ENCODE peak calls at places on chromosomes 2 and 18, in four cellular contexts. P is IMR-90, J is H1, T is mesendoderm. D is an unnamed sample.

GRCh38 chr2:1136071-1136470 is 185.4 kb downstream of the SNTG2 start:
- DNase-seq in P (peak; percentile 4), J (no peak), T (peak; percentile 66), D (no peak)

GRCh38 chr2:119240311-119241204 is 16.9 kb downstream of the STEAP3 start:
- DNase-seq in P (peak; percentile 83), J (no peak), T (peak; percentile 59), D (peak; percentile 64)

GRCh38 chr18:40993363-40993762 is 961.7 kb upstream of the PIK3C3 start:
- DNase-seq in P (no peak), J (no peak), T (no peak), D (no peak)

GRCh38 chr18:3619746-3620145 is 169.8 kb downstream of the TGIF1 start:
- DNase-seq in P (no peak), J (no peak), T (no peak), D (peak; percentile 3)

GRCh38 chr2:181289698-181290097 is 167.5 kb upstream of the ITGA4 start:
- DNase-seq in P (no peak), J (no peak), T (no peak), D (no peak)

GRCh38 chr18:35582899-35583558 is 1.5 kb downstream of the GALNT1 start:
- DNase-seq in P (peak; percentile 45), J (no peak), T (no peak), D (no peak)

GRCh38 chr2:8453904-8454302 is 228.0 kb upstream of the ID2 start:
- DNase-seq in P (peak; percentile 8), J (no peak), T (peak; percentile 20), D (no peak)

GRCh38 chr18:72160504-72161445 is 383.4 kb downstream of the CBLN2 start:
- DNase-seq in P (no peak), J (no peak), T (no peak), D (no peak)

GRCh38 chr2:45373534-45373933 is 237.5 kb downstream of the SRBD1 start:
- DNase-seq in P (no peak), J (no peak), T (no peak), D (no peak)

GRCh38 chr2:86336350-86337234 is 834 bp downstream of the REEP1 start:
- DNase-seq in P (no peak), J (peak; percentile 61), T (peak; percentile 22), D (peak; percentile 36)

GRCh38 chr2:29568135-29568534 is 353.3 kb downstream of the ALK start:
- DNase-seq in P (no peak), J (no peak), T (no peak), D (no peak)

GRCh38 chr2:237190958-237191692 is 105.4 kb downstream of the COPS8 start:
- DNase-seq in P (no peak), J (no peak), T (no peak), D (no peak)

GRCh38 chr2:237193436-237193835 is 107.7 kb downstream of the COPS8 start:
- DNase-seq in P (no peak), J (no peak), T (no peak), D (no peak)

GRCh38 chr2:237194081-237194480 is 108.4 kb downstream of the COPS8 start:
- DNase-seq in P (no peak), J (no peak), T (no peak), D (no peak)

GRCh38 chr2:237191693-237192076 is 106.0 kb downstream of the COPS8 start:
- DNase-seq in P (no peak), J (no peak), T (no peak), D (no peak)

DNA sequence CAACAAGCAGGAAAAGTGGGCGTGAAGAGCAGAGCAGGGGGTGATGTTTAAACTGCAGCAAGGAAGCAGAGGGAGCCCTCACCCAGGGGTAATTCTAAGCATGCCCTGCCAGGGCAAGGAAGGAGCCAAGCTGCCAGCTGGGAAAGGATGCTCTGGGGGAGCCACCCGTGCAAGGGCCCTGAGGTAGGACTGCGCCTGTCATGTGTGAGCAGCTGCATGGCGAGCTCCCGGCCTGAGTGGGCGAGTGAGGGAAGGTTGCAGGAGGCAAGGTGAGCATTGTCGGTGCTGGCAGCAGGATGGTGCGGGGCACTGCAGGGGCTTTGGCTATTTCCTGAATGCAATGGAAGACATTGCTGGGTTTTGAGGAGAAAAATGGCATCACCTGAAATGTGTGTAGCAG is 107.2 kb downstream of the COPS8 start:
- DNase-seq in P (no peak), J (no peak), T (no peak), D (no peak)
- H4K5ac ChIP-seq in P (no peak overlapping the region), J (no peak overlapping the region), T (no peak overlapping the region), D (no peak overlapping the region)

GRCh38 chr2:62309465-62310091 is 113.7 kb downstream of the B3GNT2 start:
- DNase-seq in P (no peak), J (no peak), T (no peak), D (peak; percentile 53)
- H4K5ac ChIP-seq in P (no peak overlapping the region), J (peak overlapping the region; percentile 53), T (no peak overlapping the region), D (peak overlapping the region; percentile 6)

DNA sequence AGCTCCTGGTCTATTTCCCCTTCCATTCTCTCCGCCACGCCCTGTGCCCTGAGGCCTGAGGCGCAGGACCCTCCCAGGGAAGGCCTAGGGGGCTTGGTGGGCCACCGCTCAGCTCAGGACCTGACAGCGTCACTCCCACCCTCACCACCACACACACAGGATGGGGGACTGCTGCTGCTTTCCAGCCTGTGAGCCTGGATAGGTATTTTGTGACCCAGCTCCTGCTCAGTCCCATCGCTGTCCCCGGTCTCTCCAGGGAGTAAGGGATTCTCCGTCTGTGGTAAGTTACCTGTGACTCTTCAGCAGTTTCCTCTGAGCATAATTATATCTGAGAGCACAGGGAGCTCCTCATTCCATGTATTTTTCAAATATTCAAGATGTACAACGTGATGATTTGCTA is 16.3 kb downstream of the FAM228A start:
- DNase-seq in P (no peak), J (peak; percentile 29), T (no peak), D (no peak)
- H4K5ac ChIP-seq in P (no peak overlapping the region), J (no peak overlapping the region), T (no peak overlapping the region), D (no peak overlapping the region)

DNA sequence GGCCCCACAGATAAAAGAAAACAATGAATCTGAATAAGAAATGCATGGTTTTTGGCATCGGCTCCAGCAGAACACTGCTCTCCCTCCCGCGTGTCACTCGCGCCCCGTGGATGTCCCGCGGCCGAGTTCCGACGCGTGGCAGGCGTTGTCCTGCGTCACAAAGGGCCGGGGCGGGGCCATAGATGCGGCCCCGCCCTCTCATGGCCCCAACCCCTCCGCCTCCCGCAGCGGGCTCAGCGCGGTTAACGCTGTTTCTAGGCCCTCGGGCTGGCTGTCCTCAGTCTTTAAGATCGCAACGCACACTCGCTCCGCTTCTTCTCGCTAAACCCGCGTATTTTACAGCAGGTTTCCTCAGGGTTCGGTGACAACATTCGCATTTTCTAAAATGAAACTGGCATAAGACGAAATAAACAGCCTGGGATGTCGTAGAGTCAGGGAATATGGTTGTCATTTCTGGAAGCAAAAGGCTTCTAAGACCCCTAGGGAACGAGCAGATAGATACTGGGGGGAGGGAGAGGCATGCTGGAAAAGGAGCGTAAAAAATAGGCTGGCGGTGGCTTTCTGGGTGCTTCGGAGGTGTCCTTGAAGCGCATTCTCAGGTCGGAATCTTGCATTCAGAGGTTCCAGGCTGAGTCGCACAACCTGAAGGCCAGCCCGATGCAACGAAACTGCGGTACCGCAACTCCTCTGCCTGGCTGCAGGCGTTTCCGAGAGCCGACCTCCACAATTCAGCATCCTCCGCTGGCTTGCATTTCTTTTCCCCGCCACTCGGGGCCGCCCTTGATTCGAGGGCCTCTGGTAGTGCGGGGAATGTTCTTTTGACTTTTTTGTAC is at the start of gene FKBP7:
- DNase-seq in P (peak; percentile 77), J (peak; percentile 84), T (peak; percentile 89), D (peak; percentile 85)
- H4K5ac ChIP-seq in P (peak within 1 kb of the TSS; percentile 84), J (peak within 1 kb of the TSS; percentile 72), T (no peak within 1 kb of the TSS), D (peak within 1 kb of the TSS; percentile 12)

DNA sequence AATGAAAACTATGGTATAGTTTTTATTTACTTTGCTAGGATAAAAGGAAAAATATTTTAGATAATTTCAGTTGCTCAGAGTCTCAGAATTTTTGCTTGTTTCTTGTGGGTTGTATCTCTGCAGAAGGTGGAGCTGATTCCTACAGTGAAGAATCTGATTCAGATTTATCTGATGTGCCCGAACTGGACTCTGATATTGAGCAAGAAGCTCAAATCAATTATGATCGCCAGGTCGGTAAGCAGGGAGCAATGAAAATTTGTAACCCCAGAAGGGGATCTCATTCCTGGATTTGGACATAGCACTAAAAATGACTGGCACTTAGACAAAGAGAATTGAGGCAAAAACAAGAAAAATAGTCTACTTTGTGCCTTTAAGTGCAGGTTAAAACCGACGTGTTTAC is 140.2 kb downstream of the EML6 start:
- DNase-seq in P (no peak), J (no peak), T (no peak), D (no peak)
- H4K5ac ChIP-seq in P (no peak overlapping the region), J (no peak overlapping the region), T (no peak overlapping the region), D (no peak overlapping the region)

GRCh38 chr18:63182861-63183260 is 136.7 kb downstream of the BCL2 start:
- DNase-seq in P (no peak), J (no peak), T (no peak), D (no peak)
- H4K5ac ChIP-seq in P (no peak overlapping the region), J (no peak overlapping the region), T (no peak overlapping the region), D (no peak overlapping the region)

GRCh38 chr2:36708119-36708741 is 11.7 kb downstream of the VIT start:
- DNase-seq in P (peak; percentile 17), J (peak; percentile 30), T (no peak), D (no peak)
- H4K5ac ChIP-seq in P (no peak overlapping the region), J (no peak overlapping the region), T (no peak overlapping the region), D (no peak overlapping the region)

DNA sequence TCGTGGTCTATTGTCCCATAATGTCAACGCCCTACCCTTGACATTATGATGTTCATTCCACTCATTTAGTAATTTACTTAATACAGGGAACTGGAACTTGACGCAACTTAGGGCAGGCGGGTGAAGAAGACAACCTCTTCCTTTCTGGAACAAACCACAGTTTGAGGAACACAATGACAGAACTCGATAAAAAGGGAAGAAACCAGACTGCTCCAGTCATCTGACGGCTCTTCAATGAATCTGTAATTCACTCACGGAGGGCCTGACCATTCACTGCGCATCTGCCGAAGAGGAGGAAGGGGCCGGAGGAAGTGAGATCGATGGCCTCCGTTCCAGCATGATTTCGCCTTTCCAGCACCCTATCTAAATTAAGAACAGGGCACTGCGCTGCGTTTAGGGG is 83.2 kb downstream of the BCL2 start:
- DNase-seq in P (no peak), J (no peak), T (no peak), D (no peak)
- H4K5ac ChIP-seq in P (no peak overlapping the region), J (no peak overlapping the region), T (no peak overlapping the region), D (no peak overlapping the region)